ENCODE peak calls at places on chromosomes 12 and 14, in six cellular contexts. One of them, this sample, is unnamed.

GRCh38 chr14:59277659-59278058 is 89.2 kb downstream of the DAAM1 start:
- DNase-seq in mesenchymal stem cell: no peak
- DNase-seq in H1: no peak
- DNase-seq in IMR-90: no peak
- DNase-seq in mesendoderm: no peak
- DNase-seq in neuronal stem cell: no peak
- DNase-seq in this sample: no peak

GRCh38 chr14:90381999-90382451 is 14.8 kb upstream of the CALM1 start:
- DNase-seq in H1: peak
- DNase-seq in neuronal stem cell: no peak
- DNase-seq in mesenchymal stem cell: no peak
- DNase-seq in IMR-90: no peak
- DNase-seq in mesendoderm: peak
- DNase-seq in this sample: no peak

GRCh38 chr12:63068857-63069442 is 82.1 kb downstream of the AVPR1A start:
- DNase-seq in mesenchymal stem cell: peak
- DNase-seq in neuronal stem cell: peak
- DNase-seq in IMR-90: peak
- DNase-seq in H1: no peak
- DNase-seq in mesendoderm: peak
- DNase-seq in this sample: peak

GRCh38 chr12:88860846-88861245 is 280.6 kb upstream of the KITLG start:
- DNase-seq in H1: no peak
- DNase-seq in neuronal stem cell: no peak
- DNase-seq in mesenchymal stem cell: no peak
- DNase-seq in mesendoderm: no peak
- DNase-seq in IMR-90: no peak
- DNase-seq in this sample: no peak

GRCh38 chr12:11917501-11917900 is 153.2 kb upstream of the BCL2L14 start:
- DNase-seq in H1: no peak
- DNase-seq in neuronal stem cell: no peak
- DNase-seq in IMR-90: no peak
- DNase-seq in mesendoderm: peak
- DNase-seq in mesenchymal stem cell: no peak
- DNase-seq in this sample: no peak

GRCh38 chr14:92105845-92106094 is 612 bp downstream of the ATXN3 start:
- DNase-seq in mesenchymal stem cell: no peak
- DNase-seq in H1: no peak
- DNase-seq in mesendoderm: no peak
- DNase-seq in neuronal stem cell: peak
- DNase-seq in IMR-90: no peak
- DNase-seq in this sample: peak

GRCh38 chr14:102209224-102209966 is 69.7 kb downstream of the WDR20 start:
- DNase-seq in neuronal stem cell: no peak
- DNase-seq in mesenchymal stem cell: peak
- DNase-seq in mesendoderm: peak
- DNase-seq in H1: peak
- DNase-seq in IMR-90: peak
- DNase-seq in this sample: peak

GRCh38 chr14:64743061-64743460 is 38.8 kb downstream of the PLEKHG3 start:
- DNase-seq in neuronal stem cell: no peak
- DNase-seq in H1: no peak
- DNase-seq in mesenchymal stem cell: no peak
- DNase-seq in IMR-90: no peak
- DNase-seq in mesendoderm: no peak
- DNase-seq in this sample: no peak

GRCh38 chr12:60441577-60441976 is 845.7 kb downstream of the SLC16A7 start:
- DNase-seq in mesendoderm: no peak
- DNase-seq in IMR-90: no peak
- DNase-seq in H1: no peak
- DNase-seq in neuronal stem cell: no peak
- DNase-seq in mesenchymal stem cell: no peak
- DNase-seq in this sample: no peak

DNA sequence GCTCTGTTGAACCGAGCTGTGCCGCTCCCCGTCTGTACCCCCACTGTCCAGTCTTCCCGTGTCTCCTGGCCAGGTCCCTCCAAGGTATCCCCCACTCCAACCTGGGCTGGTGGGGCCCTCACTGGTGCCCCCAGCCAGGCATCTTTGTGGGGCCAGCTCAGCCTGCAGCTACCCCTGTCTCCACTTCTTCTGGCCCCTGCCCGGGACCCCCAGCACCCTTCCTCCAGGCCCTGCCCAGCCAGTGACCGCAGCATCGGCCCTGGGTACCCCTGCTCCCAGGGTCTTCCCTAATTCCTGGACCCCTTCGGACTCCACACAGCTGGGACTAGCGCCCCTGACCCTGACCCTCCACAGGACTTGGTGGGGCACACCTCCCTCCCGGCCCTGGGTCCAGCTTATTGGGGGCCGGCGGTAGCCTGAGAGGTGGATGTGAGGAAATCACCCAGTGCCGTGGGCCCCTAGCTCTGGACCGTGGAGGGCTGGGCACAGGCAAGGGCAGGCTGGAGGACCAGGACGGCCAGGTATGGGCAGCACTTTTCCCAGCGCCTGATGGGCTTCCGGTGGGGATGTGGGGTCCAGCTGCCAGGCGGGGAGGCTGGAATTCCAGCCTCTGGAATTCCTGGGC is 4.1 kb upstream of the CRIP1 start:
- DNase-seq in neuronal stem cell: no peak
- DNase-seq in mesendoderm: no peak
- DNase-seq in IMR-90: no peak
- DNase-seq in mesenchymal stem cell: no peak
- DNase-seq in H1: no peak
- DNase-seq in this sample: no peak
- H2BK120ac ChIP-seq in neuronal stem cell: peak
- H2BK120ac ChIP-seq in mesendoderm: no peak
- H2BK120ac ChIP-seq in IMR-90: no peak
- H2BK120ac ChIP-seq in mesenchymal stem cell: peak
- H2BK120ac ChIP-seq in H1: no peak
- H2BK120ac ChIP-seq in this sample: peak

GRCh38 chr14:81275305-81275950 is 54.7 kb upstream of the GTF2A1 start:
- DNase-seq in H1: no peak
- DNase-seq in mesendoderm: no peak
- DNase-seq in mesenchymal stem cell: no peak
- DNase-seq in neuronal stem cell: no peak
- DNase-seq in IMR-90: no peak
- DNase-seq in this sample: no peak
- H3K4me3 ChIP-seq in H1: no peak
- H3K4me3 ChIP-seq in mesendoderm: no peak
- H3K4me3 ChIP-seq in mesenchymal stem cell: no peak
- H3K4me3 ChIP-seq in neuronal stem cell: no peak
- H3K4me3 ChIP-seq in IMR-90: no peak
- H3K4me3 ChIP-seq in this sample: no peak

DNA sequence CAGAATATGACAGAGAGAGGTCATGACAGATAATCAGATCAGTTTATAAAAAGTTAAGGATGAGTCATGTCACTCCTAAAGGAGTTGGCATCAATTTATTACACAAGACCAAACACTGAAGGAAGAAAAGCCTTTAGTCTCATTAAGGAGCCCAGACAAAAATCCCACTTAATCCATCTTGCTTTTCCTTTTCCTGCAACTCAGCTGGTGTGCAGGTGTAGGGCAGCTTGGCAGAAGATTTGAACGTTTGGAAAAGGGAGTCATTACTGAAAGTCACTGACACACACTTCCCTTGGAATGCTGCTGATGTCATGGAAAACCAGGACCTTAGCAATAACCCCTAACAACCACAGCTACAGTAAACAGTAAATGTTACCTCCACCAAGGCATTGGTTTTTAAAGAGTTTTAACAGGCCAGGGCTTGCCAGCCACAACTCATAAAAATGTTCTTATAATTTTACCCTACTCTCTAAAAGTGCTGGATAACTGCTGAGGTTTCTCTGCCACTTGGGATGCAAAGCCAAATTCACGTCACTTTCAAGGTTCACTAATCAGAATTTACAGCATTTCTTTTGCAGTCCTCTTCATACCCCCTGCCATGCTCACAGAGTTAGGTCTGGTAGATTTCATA is 320.6 kb downstream of the RAD51B start:
- DNase-seq in mesenchymal stem cell: peak
- DNase-seq in H1: no peak
- DNase-seq in mesendoderm: peak
- DNase-seq in neuronal stem cell: peak
- DNase-seq in IMR-90: peak
- DNase-seq in this sample: peak
- H2BK120ac ChIP-seq in mesenchymal stem cell: peak
- H2BK120ac ChIP-seq in H1: no peak
- H2BK120ac ChIP-seq in mesendoderm: no peak
- H2BK120ac ChIP-seq in neuronal stem cell: no peak
- H2BK120ac ChIP-seq in IMR-90: peak
- H2BK120ac ChIP-seq in this sample: peak

GRCh38 chr14:95712398-95712797 is 1.5 kb downstream of the TCL1A start:
- DNase-seq in H1: no peak
- DNase-seq in IMR-90: no peak
- DNase-seq in mesenchymal stem cell: no peak
- DNase-seq in neuronal stem cell: no peak
- DNase-seq in mesendoderm: no peak
- DNase-seq in this sample: no peak

GRCh38 chr14:95713596-95714371 is at the start of gene TCL1A:
- DNase-seq in mesenchymal stem cell: no peak
- DNase-seq in neuronal stem cell: no peak
- DNase-seq in H1: peak
- DNase-seq in mesendoderm: peak
- DNase-seq in IMR-90: no peak
- DNase-seq in this sample: no peak

GRCh38 chr14:95707327-95707726 is 6.6 kb downstream of the TCL1A start:
- DNase-seq in mesendoderm: no peak
- DNase-seq in IMR-90: no peak
- DNase-seq in mesenchymal stem cell: no peak
- DNase-seq in neuronal stem cell: no peak
- DNase-seq in H1: no peak
- DNase-seq in this sample: no peak

GRCh38 chr14:95710106-95710505 is 3.8 kb downstream of the TCL1A start:
- DNase-seq in H1: no peak
- DNase-seq in mesendoderm: no peak
- DNase-seq in neuronal stem cell: no peak
- DNase-seq in mesenchymal stem cell: no peak
- DNase-seq in IMR-90: no peak
- DNase-seq in this sample: no peak

DNA sequence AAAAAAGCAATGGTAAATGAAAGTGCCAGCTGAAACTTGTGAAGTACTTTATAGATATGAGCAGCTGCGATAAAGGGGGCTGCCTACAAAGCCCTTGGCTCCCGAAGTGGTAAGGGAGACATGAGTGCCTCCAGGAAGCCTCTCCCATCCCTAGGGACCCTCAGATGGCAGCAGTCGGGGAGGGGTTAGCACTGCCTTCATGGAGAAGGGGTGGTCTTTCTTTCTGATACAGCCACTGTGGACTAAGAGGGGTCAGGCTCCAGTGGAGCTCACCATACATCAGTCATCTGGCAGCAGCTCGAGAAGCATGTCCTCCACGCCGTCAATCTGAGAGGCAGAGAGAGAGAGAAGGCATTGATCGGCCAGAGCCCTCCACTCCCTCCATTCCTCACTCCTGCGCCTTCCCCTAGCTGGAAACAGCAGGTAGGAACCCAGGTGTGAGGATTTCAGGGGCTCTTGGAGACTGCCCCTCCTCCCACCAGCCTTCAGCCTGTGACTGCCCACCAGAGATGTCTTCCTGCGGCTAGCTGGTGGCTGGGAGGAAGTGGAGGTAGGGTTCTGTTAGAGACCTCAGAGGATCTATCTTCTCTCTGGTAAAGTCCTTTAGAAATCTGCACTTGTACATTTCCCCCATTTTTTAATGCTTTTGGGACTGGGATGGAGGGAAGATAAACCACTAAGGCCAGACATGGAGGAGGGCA is 2.3 kb downstream of the TCL1A start:
- DNase-seq in mesenchymal stem cell: no peak
- DNase-seq in H1: no peak
- DNase-seq in mesendoderm: no peak
- DNase-seq in IMR-90: no peak
- DNase-seq in neuronal stem cell: no peak
- DNase-seq in this sample: no peak
- H3K4me3 ChIP-seq in mesenchymal stem cell: no peak
- H3K4me3 ChIP-seq in H1: no peak
- H3K4me3 ChIP-seq in mesendoderm: no peak
- H3K4me3 ChIP-seq in IMR-90: no peak
- H3K4me3 ChIP-seq in neuronal stem cell: no peak
- H3K4me3 ChIP-seq in this sample: no peak

GRCh38 chr12:52190860-52191729 is 719 bp downstream of the KRT80 start:
- DNase-seq in mesendoderm: no peak
- DNase-seq in IMR-90: peak
- DNase-seq in H1: no peak
- DNase-seq in mesenchymal stem cell: no peak
- DNase-seq in neuronal stem cell: no peak
- DNase-seq in this sample: no peak
- H2BK120ac ChIP-seq in mesendoderm: no peak
- H2BK120ac ChIP-seq in IMR-90: peak
- H2BK120ac ChIP-seq in H1: no peak
- H2BK120ac ChIP-seq in mesenchymal stem cell: peak
- H2BK120ac ChIP-seq in neuronal stem cell: no peak
- H2BK120ac ChIP-seq in this sample: peak

GRCh38 chr14:77140343-77140936 is 1.2 kb downstream of the ZDHHC22 start:
- DNase-seq in mesenchymal stem cell: no peak
- DNase-seq in neuronal stem cell: no peak
- DNase-seq in H1: no peak
- DNase-seq in IMR-90: no peak
- DNase-seq in mesendoderm: no peak
- DNase-seq in this sample: no peak

GRCh38 chr14:77143071-77143470 is 1.5 kb upstream of the ZDHHC22 start:
- DNase-seq in neuronal stem cell: no peak
- DNase-seq in IMR-90: no peak
- DNase-seq in mesendoderm: no peak
- DNase-seq in H1: no peak
- DNase-seq in mesenchymal stem cell: no peak
- DNase-seq in this sample: no peak

GRCh38 chr14:77142289-77142814 is 761 bp upstream of the ZDHHC22 start:
- DNase-seq in mesenchymal stem cell: no peak
- DNase-seq in IMR-90: no peak
- DNase-seq in mesendoderm: peak
- DNase-seq in H1: peak
- DNase-seq in neuronal stem cell: no peak
- DNase-seq in this sample: no peak

GRCh38 chr14:77140937-77141591 is 527 bp downstream of the ZDHHC22 start:
- DNase-seq in H1: peak
- DNase-seq in neuronal stem cell: peak
- DNase-seq in IMR-90: peak
- DNase-seq in mesenchymal stem cell: peak
- DNase-seq in mesendoderm: peak
- DNase-seq in this sample: peak

DNA sequence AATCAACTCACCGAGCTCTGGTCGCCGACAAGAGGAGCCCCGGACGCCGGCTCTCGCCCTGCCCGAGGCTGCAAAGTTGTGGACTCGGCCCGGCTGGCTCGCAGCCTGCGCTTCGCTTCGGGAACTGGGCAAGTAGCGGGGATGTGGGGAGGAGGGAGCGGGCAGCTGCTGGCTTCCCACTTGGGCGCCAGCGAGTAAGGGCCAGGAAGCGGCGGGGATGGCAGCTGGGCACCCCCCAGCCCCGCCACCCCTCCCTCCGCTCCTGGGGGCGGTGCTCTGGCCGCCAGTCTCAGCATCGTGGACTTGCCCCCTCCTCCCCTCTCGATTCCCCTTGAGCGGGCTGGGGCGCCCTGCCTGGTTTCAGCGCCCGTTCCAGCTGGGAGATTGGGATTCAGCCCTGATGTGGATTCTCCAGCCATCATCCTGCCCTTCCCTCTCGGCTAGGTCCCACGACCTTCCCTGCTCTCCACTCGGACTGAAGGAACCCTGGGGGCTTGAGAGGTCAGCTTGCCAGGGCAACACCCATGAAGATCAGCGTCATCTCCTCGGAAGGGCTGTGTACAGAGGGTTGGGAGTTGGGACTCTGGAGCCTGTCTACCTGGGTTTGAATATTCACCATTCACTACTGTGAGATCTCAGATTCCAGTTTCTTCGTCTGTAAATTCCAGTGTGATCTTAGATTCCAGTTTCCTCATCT is at the start of gene ZDHHC22:
- DNase-seq in IMR-90: no peak
- DNase-seq in mesenchymal stem cell: no peak
- DNase-seq in mesendoderm: peak
- DNase-seq in H1: peak
- DNase-seq in neuronal stem cell: no peak
- DNase-seq in this sample: no peak
- H3K4me3 ChIP-seq in IMR-90: no peak
- H3K4me3 ChIP-seq in mesenchymal stem cell: peak
- H3K4me3 ChIP-seq in mesendoderm: peak
- H3K4me3 ChIP-seq in H1: peak
- H3K4me3 ChIP-seq in neuronal stem cell: peak
- H3K4me3 ChIP-seq in this sample: peak

This sample was measured in trophoblast cell.